ENCODE peak calls at places on chromosomes 5 and 9, in nine cellular contexts. One of them, this sample, is unnamed.

GRCh38 chr9:122314193-122314592 is 49.5 kb downstream of the MRRF start:
- DNase-seq in ascending aorta: no peak
- DNase-seq in CD8-positive, alpha-beta T cell: no peak
- DNase-seq in mammary epithelial cell: no peak
- DNase-seq in colonic mucosa: no peak
- DNase-seq in HCT116: no peak
- DNase-seq in tibial nerve: no peak
- DNase-seq in suprapubic skin: no peak
- DNase-seq in adrenal gland: no peak
- DNase-seq in this sample: no peak

GRCh38 chr9:80501635-80502034 is 929.9 kb downstream of the TLE4 start:
- DNase-seq in tibial nerve: no peak
- DNase-seq in CD8-positive, alpha-beta T cell: no peak
- DNase-seq in HCT116: no peak
- DNase-seq in mammary epithelial cell: peak
- DNase-seq in ascending aorta: no peak
- DNase-seq in adrenal gland: no peak
- DNase-seq in suprapubic skin: no peak
- DNase-seq in colonic mucosa: no peak
- DNase-seq in this sample: no peak

GRCh38 chr5:53200309-53200708 is 90.8 kb upstream of the MOCS2 start:
- DNase-seq in adrenal gland: peak
- DNase-seq in CD8-positive, alpha-beta T cell: no peak
- DNase-seq in colonic mucosa: no peak
- DNase-seq in ascending aorta: no peak
- DNase-seq in suprapubic skin: no peak
- DNase-seq in tibial nerve: no peak
- DNase-seq in HCT116: no peak
- DNase-seq in mammary epithelial cell: no peak
- DNase-seq in this sample: no peak

GRCh38 chr5:95644351-95645042 is 2.1 kb upstream of the RFESD start:
- DNase-seq in adrenal gland: peak
- DNase-seq in HCT116: peak
- DNase-seq in CD8-positive, alpha-beta T cell: peak
- DNase-seq in mammary epithelial cell: peak
- DNase-seq in tibial nerve: no peak
- DNase-seq in suprapubic skin: no peak
- DNase-seq in colonic mucosa: peak
- DNase-seq in ascending aorta: no peak
- DNase-seq in this sample: no peak

GRCh38 chr9:114339130-114339908 is 9.7 kb downstream of the ORM2 start:
- DNase-seq in suprapubic skin: no peak
- DNase-seq in ascending aorta: no peak
- DNase-seq in tibial nerve: no peak
- DNase-seq in HCT116: no peak
- DNase-seq in colonic mucosa: peak
- DNase-seq in CD8-positive, alpha-beta T cell: peak
- DNase-seq in adrenal gland: peak
- DNase-seq in mammary epithelial cell: peak
- DNase-seq in this sample: peak

GRCh38 chr5:140261403-140262171 is 41.3 kb downstream of the PFDN1 start:
- DNase-seq in suprapubic skin: peak
- DNase-seq in adrenal gland: peak
- DNase-seq in colonic mucosa: peak
- DNase-seq in tibial nerve: peak
- DNase-seq in ascending aorta: peak
- DNase-seq in HCT116: peak
- DNase-seq in mammary epithelial cell: peak
- DNase-seq in CD8-positive, alpha-beta T cell: no peak
- DNase-seq in this sample: peak

GRCh38 chr5:138775034-138775433 is 21.8 kb downstream of the CTNNA1 start:
- DNase-seq in mammary epithelial cell: no peak
- DNase-seq in colonic mucosa: no peak
- DNase-seq in HCT116: no peak
- DNase-seq in tibial nerve: no peak
- DNase-seq in adrenal gland: no peak
- DNase-seq in ascending aorta: no peak
- DNase-seq in suprapubic skin: no peak
- DNase-seq in CD8-positive, alpha-beta T cell: no peak
- DNase-seq in this sample: no peak

GRCh38 chr9:96854877-96855273 is 561 bp upstream of the ZNF782 start:
- DNase-seq in suprapubic skin: no peak
- DNase-seq in ascending aorta: no peak
- DNase-seq in HCT116: no peak
- DNase-seq in adrenal gland: no peak
- DNase-seq in colonic mucosa: no peak
- DNase-seq in mammary epithelial cell: no peak
- DNase-seq in CD8-positive, alpha-beta T cell: no peak
- DNase-seq in tibial nerve: no peak
- DNase-seq in this sample: no peak

GRCh38 chr9:23011669-23012068 is 565.0 kb downstream of the DMRTA1 start:
- DNase-seq in CD8-positive, alpha-beta T cell: no peak
- DNase-seq in colonic mucosa: no peak
- DNase-seq in ascending aorta: no peak
- DNase-seq in mammary epithelial cell: peak
- DNase-seq in tibial nerve: no peak
- DNase-seq in HCT116: no peak
- DNase-seq in suprapubic skin: no peak
- DNase-seq in adrenal gland: no peak
- DNase-seq in this sample: no peak

GRCh38 chr5:86565197-86565789 is 52.4 kb upstream of the COX7C start:
- DNase-seq in colonic mucosa: no peak
- DNase-seq in HCT116: no peak
- DNase-seq in adrenal gland: no peak
- DNase-seq in ascending aorta: no peak
- DNase-seq in tibial nerve: no peak
- DNase-seq in mammary epithelial cell: no peak
- DNase-seq in suprapubic skin: no peak
- DNase-seq in CD8-positive, alpha-beta T cell: no peak
- DNase-seq in this sample: no peak

GRCh38 chr5:30994926-30995325 is 198.6 kb upstream of the CDH6 start:
- DNase-seq in mammary epithelial cell: no peak
- DNase-seq in suprapubic skin: no peak
- DNase-seq in ascending aorta: no peak
- DNase-seq in CD8-positive, alpha-beta T cell: no peak
- DNase-seq in adrenal gland: no peak
- DNase-seq in tibial nerve: no peak
- DNase-seq in HCT116: no peak
- DNase-seq in colonic mucosa: no peak
- DNase-seq in this sample: no peak

GRCh38 chr5:98454904-98455303 is 318.6 kb upstream of the RGMB start:
- DNase-seq in HCT116: peak
- DNase-seq in colonic mucosa: no peak
- DNase-seq in tibial nerve: no peak
- DNase-seq in ascending aorta: no peak
- DNase-seq in adrenal gland: no peak
- DNase-seq in mammary epithelial cell: peak
- DNase-seq in suprapubic skin: no peak
- DNase-seq in CD8-positive, alpha-beta T cell: no peak
- DNase-seq in this sample: no peak

GRCh38 chr9:129570450-129571297 is 50.2 kb downstream of the C9orf50 start:
- DNase-seq in CD8-positive, alpha-beta T cell: no peak
- DNase-seq in adrenal gland: peak
- DNase-seq in ascending aorta: no peak
- DNase-seq in tibial nerve: peak
- DNase-seq in HCT116: peak
- DNase-seq in mammary epithelial cell: peak
- DNase-seq in colonic mucosa: no peak
- DNase-seq in suprapubic skin: peak
- DNase-seq in this sample: peak

DNA sequence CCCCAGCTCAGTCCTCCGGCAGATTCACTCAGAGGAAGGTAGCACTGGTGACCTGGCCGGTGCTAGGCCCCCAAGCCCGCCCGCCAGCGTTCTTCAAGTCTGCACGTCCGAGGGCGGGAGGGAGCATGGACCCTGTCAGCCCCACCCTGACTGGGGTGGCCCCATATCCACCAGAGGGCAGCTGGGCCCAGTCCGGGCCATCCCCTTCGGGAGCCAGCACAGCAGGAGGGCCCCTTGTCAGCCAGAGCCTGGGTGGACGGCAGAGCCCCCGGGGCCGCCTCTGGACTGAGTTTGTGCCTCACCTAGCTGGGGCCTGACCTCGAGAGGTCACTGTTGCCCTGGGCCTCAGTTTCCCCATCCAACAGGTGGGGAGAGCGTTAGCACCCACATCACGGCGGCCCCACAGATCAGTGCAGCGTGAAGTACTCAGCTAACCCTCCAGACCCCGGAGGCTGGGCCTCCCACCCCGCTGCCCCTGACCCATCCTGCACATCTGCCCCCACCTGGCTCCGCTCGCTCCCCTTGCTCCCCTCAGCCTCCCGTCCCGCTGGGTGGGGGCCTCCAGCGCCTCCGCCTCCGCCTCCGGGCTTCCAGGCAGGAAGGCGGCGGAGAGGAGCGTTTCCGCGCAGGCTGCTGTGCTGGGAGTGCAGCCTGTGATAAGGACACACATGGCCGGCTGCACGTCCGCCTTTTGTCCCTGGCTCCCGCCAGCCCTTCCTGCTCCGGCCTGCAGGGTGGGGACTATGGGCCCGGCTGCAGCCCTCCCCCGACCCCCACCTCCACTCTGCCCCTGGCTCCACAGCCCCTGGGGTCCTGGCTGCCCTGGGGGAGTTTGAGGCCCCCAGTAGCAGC is 16.6 kb upstream of the EGFL7 start:
- DNase-seq in ascending aorta: no peak
- DNase-seq in adrenal gland: peak
- DNase-seq in mammary epithelial cell: no peak
- DNase-seq in suprapubic skin: no peak
- DNase-seq in tibial nerve: no peak
- DNase-seq in colonic mucosa: no peak
- DNase-seq in HCT116: no peak
- DNase-seq in CD8-positive, alpha-beta T cell: no peak
- DNase-seq in this sample: peak
- TF ChIP-seq CTCF in ascending aorta: no peak
- TF ChIP-seq CTCF in adrenal gland: peak
- TF ChIP-seq CTCF in mammary epithelial cell: no peak
- TF ChIP-seq CTCF in suprapubic skin: no peak
- TF ChIP-seq CTCF in tibial nerve: no peak
- TF ChIP-seq CTCF in colonic mucosa: no peak
- TF ChIP-seq CTCF in HCT116: no peak
- TF ChIP-seq CTCF in CD8-positive, alpha-beta T cell: no peak
- TF ChIP-seq CTCF in this sample: no peak

GRCh38 chr9:89441655-89441970 is 56.3 kb downstream of the SEMA4D start:
- DNase-seq in suprapubic skin: no peak
- DNase-seq in adrenal gland: no peak
- DNase-seq in CD8-positive, alpha-beta T cell: no peak
- DNase-seq in ascending aorta: no peak
- DNase-seq in tibial nerve: no peak
- DNase-seq in colonic mucosa: no peak
- DNase-seq in mammary epithelial cell: no peak
- DNase-seq in HCT116: no peak
- DNase-seq in this sample: no peak
- H3K27ac ChIP-seq in suprapubic skin: peak
- H3K27ac ChIP-seq in adrenal gland: no peak
- H3K27ac ChIP-seq in CD8-positive, alpha-beta T cell: peak
- H3K27ac ChIP-seq in ascending aorta: no peak
- H3K27ac ChIP-seq in tibial nerve: peak
- H3K27ac ChIP-seq in colonic mucosa: no peak
- H3K27ac ChIP-seq in mammary epithelial cell: no peak
- H3K27ac ChIP-seq in HCT116: no peak
- H3K27ac ChIP-seq in this sample: no peak

GRCh38 chr9:99193466-99193821 is 28.3 kb downstream of the ALG2 start:
- DNase-seq in colonic mucosa: no peak
- DNase-seq in ascending aorta: no peak
- DNase-seq in adrenal gland: no peak
- DNase-seq in HCT116: no peak
- DNase-seq in tibial nerve: no peak
- DNase-seq in mammary epithelial cell: no peak
- DNase-seq in suprapubic skin: no peak
- DNase-seq in CD8-positive, alpha-beta T cell: no peak
- DNase-seq in this sample: no peak
- H3K4me3 ChIP-seq in colonic mucosa: no peak
- H3K4me3 ChIP-seq in ascending aorta: no peak
- H3K4me3 ChIP-seq in adrenal gland: no peak
- H3K4me3 ChIP-seq in HCT116: no peak
- H3K4me3 ChIP-seq in tibial nerve: no peak
- H3K4me3 ChIP-seq in mammary epithelial cell: no peak
- H3K4me3 ChIP-seq in suprapubic skin: no peak
- H3K4me3 ChIP-seq in CD8-positive, alpha-beta T cell: no peak
- H3K4me3 ChIP-seq in this sample: no peak

GRCh38 chr5:157570801-157571200 is 4.8 kb downstream of the ADAM19 start:
- DNase-seq in mammary epithelial cell: no peak
- DNase-seq in CD8-positive, alpha-beta T cell: no peak
- DNase-seq in tibial nerve: no peak
- DNase-seq in HCT116: no peak
- DNase-seq in adrenal gland: no peak
- DNase-seq in ascending aorta: no peak
- DNase-seq in colonic mucosa: no peak
- DNase-seq in suprapubic skin: no peak
- DNase-seq in this sample: no peak
- TF ChIP-seq CTCF in mammary epithelial cell: no peak
- TF ChIP-seq CTCF in CD8-positive, alpha-beta T cell: no peak
- TF ChIP-seq CTCF in tibial nerve: no peak
- TF ChIP-seq CTCF in HCT116: no peak
- TF ChIP-seq CTCF in adrenal gland: no peak
- TF ChIP-seq CTCF in ascending aorta: no peak
- TF ChIP-seq CTCF in colonic mucosa: no peak
- TF ChIP-seq CTCF in suprapubic skin: no peak
- TF ChIP-seq CTCF in this sample: no peak

DNA sequence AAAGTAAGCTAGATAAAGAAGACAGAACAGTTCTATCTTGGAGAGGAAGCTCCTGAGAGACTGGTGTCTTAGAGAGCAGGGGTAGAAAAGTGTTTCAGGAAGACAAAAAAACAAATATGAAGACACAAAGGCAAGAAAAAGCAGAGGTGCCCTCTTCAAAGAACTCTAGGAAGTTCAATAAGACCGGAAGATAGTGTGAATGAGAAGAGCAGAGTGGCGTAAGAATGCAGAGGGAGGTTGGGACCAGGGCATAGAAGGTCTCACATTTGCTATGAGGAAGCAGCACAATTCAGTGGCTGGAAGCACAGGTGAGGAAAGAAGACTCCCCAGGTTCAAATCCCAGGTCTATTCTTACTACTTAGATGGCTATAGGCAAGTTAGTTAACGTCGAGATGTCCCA is 22.6 kb downstream of the TMEM245 start:
- DNase-seq in ascending aorta: no peak
- DNase-seq in mammary epithelial cell: no peak
- DNase-seq in suprapubic skin: no peak
- DNase-seq in tibial nerve: no peak
- DNase-seq in HCT116: no peak
- DNase-seq in adrenal gland: no peak
- DNase-seq in CD8-positive, alpha-beta T cell: no peak
- DNase-seq in colonic mucosa: no peak
- DNase-seq in this sample: no peak
- H3K27ac ChIP-seq in ascending aorta: peak
- H3K27ac ChIP-seq in mammary epithelial cell: no peak
- H3K27ac ChIP-seq in suprapubic skin: no peak
- H3K27ac ChIP-seq in tibial nerve: peak
- H3K27ac ChIP-seq in HCT116: no peak
- H3K27ac ChIP-seq in adrenal gland: no peak
- H3K27ac ChIP-seq in CD8-positive, alpha-beta T cell: no peak
- H3K27ac ChIP-seq in colonic mucosa: no peak
- H3K27ac ChIP-seq in this sample: no peak

This sample was measured in right lobe of liver.